ENCODE peak calls at places on chromosomes 7 and 10, in eight cellular contexts. A, M, Y, V, X, P, Z and J are unnamed samples.

GRCh38 chr10:75825220-75825619 is 393.8 kb downstream of the LRMDA start:
- DNase-seq in A (no peak), M (no peak), Y (no peak), V (no peak), X (no peak), P (no peak), Z (no peak), J (no peak)

GRCh38 chr10:67015225-67015624 is 89.4 kb downstream of the LRRTM3 start:
- DNase-seq in A (no peak), M (no peak), Y (no peak), V (no peak), X (no peak), P (no peak), Z (no peak), J (no peak)

GRCh38 chr10:90418869-90419652 is 438.8 kb downstream of the HTR7 start:
- DNase-seq in A (no peak), M (no peak), Y (peak; percentile 92), V (no peak), X (peak; percentile 82), P (peak; percentile 35), Z (peak; percentile 99), J (no peak)

GRCh38 chr10:3950676-3951275 is 165.8 kb upstream of the KLF6 start:
- DNase-seq in A (no peak), M (no peak), Y (no peak), V (no peak), X (no peak), P (no peak), Z (no peak), J (no peak)

GRCh38 chr7:90629306-90629918 is 33.3 kb downstream of the CDK14 start:
- DNase-seq in A (peak; percentile 62), M (no peak), Y (peak; percentile 72), V (no peak), X (peak; percentile 26), P (peak; percentile 43), Z (peak; percentile 67), J (peak; percentile 34)

GRCh38 chr10:75035975-75036708 is 75.3 kb upstream of the SAMD8 start:
- DNase-seq in A (no peak), M (no peak), Y (peak; percentile 85), V (no peak), X (no peak), P (no peak), Z (peak; percentile 33), J (no peak)

GRCh38 chr10:119412244-119412750 is 130.2 kb downstream of the RGS10 start:
- DNase-seq in A (no peak), M (no peak), Y (peak; percentile 68), V (peak; percentile 84), X (no peak), P (no peak), Z (peak; percentile 96), J (peak; percentile 14)

GRCh38 chr7:45978010-45978681 is 57.1 kb upstream of the IGFBP3 start:
- DNase-seq in A (peak; percentile 42), M (no peak), Y (peak; percentile 95), V (no peak), X (peak; percentile 92), P (peak; percentile 99), Z (peak; percentile 88), J (peak; percentile 24)

GRCh38 chr7:137851361-137851945 is 4.7 kb upstream of the DGKI start:
- DNase-seq in A (no peak), M (no peak), Y (peak; percentile 54), V (no peak), X (no peak), P (no peak), Z (peak; percentile 17), J (no peak)

GRCh38 chr10:85138046-85138445 is 809.7 kb downstream of the CCSER2 start:
- DNase-seq in A (no peak), M (no peak), Y (no peak), V (no peak), X (no peak), P (no peak), Z (no peak), J (no peak)

GRCh38 chr7:19617921-19618320 is 90.9 kb downstream of the POLR1F start:
- DNase-seq in A (no peak), M (no peak), Y (peak; percentile 79), V (no peak), X (no peak), P (no peak), Z (peak; percentile 64), J (no peak)

GRCh38 chr7:19619122-19619521 is 89.7 kb downstream of the POLR1F start:
- DNase-seq in A (no peak), M (no peak), Y (peak; percentile 91), V (no peak), X (no peak), P (no peak), Z (peak; percentile 24), J (no peak)

GRCh38 chr7:19620470-19620869 is 88.4 kb downstream of the POLR1F start:
- DNase-seq in A (no peak), M (no peak), Y (peak; percentile 59), V (no peak), X (no peak), P (no peak), Z (peak; percentile 16), J (no peak)

GRCh38 chr7:19623676-19624075 is 85.2 kb downstream of the POLR1F start:
- DNase-seq in A (no peak), M (no peak), Y (peak; percentile 42), V (no peak), X (no peak), P (no peak), Z (no peak), J (no peak)

DNA sequence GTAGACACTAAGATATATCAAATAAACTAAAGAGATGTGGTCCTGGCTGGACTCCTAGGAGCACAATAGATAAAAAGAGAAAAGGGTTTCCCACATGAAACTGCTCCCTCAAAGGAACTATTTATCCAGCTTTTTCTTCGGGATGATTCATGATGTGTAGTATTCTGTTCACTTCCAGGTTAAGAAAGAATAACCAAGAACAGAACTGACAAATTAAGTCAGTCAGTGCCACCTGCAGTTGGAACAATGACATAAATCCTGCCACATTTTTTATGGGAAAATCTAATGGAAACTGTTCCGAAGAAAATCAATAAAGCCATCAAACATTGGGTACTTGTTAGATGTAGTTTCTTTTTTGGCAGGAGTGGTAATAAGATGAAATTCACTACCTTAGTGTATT is 87.1 kb downstream of the POLR1F start:
- DNase-seq in A (no peak), M (no peak), Y (peak; percentile 70), V (no peak), X (no peak), P (no peak), Z (peak; percentile 24), J (no peak)
- TF ChIP-seq CTCF in A (no peak), M (no peak), Y (peak; percentile 29), V (no peak), X (no peak), P (no peak), Z (no peak), J (no peak)

DNA sequence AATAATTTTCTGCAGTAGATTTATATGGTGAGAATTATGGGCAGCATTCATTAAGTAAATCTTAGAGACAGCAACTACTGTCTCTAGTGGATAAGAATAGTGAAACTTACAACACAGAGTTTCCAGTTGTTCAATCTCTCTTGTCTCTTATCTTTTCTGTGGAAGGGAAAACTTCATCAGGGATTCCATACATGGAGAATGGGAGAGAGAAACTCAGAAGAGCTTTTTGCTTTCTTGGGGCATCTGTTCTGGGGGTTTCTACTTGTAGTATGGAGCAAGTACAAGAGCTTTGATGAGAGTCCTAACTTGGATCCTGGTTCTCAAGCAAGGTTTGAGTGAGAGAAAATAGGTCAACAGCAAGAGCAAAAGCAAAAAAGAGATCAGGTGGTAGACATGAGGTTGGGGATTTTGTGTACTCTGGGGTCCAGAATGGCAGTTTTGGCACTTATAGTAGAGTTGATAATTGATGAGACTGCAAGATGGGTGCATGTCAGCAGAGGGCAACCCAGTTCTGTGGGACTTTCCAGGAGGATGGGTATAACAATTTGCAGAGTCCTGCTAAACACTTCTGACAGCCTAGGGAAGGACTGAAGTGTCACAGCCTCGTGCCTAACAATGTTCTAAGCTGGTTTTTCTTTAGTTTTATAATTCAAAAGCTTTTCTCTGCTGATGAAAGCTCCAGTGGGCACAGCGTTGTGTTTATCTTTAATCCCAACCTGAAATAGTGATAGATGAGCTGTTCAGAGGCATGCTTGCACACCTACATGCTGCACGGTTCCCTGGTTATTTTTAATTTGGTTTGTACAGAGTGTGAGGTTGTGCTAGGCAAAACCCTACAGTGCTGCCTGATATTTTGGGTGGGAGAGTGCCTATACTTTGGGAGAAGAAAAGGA is 32.0 kb upstream of the STRIP2 start:
- DNase-seq in A (no peak), M (no peak), Y (peak; percentile 3), V (no peak), X (no peak), P (peak; percentile 20), Z (no peak), J (no peak)
- TF ChIP-seq CTCF in A (no peak), M (no peak), Y (peak; percentile 16), V (no peak), X (no peak), P (peak; percentile 38), Z (peak; percentile 6), J (no peak)

GRCh38 chr10:15113766-15114165 is 16.6 kb downstream of the RPP38 start:
- DNase-seq in A (no peak), M (no peak), Y (no peak), V (no peak), X (no peak), P (no peak), Z (no peak), J (no peak)

GRCh38 chr10:15118615-15119014 is 21.5 kb downstream of the RPP38 start:
- DNase-seq in A (no peak), M (no peak), Y (no peak), V (no peak), X (no peak), P (no peak), Z (no peak), J (no peak)

GRCh38 chr10:15116225-15116624 is 19.1 kb downstream of the RPP38 start:
- DNase-seq in A (no peak), M (no peak), Y (no peak), V (no peak), X (no peak), P (no peak), Z (no peak), J (no peak)

GRCh38 chr10:15112657-15113056 is 15.5 kb downstream of the RPP38 start:
- DNase-seq in A (no peak), M (no peak), Y (no peak), V (no peak), X (no peak), P (peak; percentile 34), Z (no peak), J (no peak)
- TF ChIP-seq CTCF in A (no peak), M (no peak), Y (no peak), V (no peak), X (no peak), P (no peak), Z (no peak), J (no peak)

GRCh38 chr10:86349474-86349873 is 17.1 kb downstream of the GRID1 start:
- DNase-seq in A (peak; percentile 78), M (no peak), Y (no peak), V (peak; percentile 43), X (no peak), P (peak; percentile 64), Z (peak; percentile 13), J (no peak)

GRCh38 chr10:86346794-86347665 is 19.6 kb downstream of the GRID1 start:
- DNase-seq in A (no peak), M (no peak), Y (no peak), V (peak; percentile 57), X (no peak), P (no peak), Z (no peak), J (no peak)

GRCh38 chr10:86347856-86348255 is 18.7 kb downstream of the GRID1 start:
- DNase-seq in A (no peak), M (no peak), Y (no peak), V (peak; percentile 48), X (no peak), P (no peak), Z (no peak), J (no peak)

GRCh38 chr10:86349940-86350630 is 16.5 kb downstream of the GRID1 start:
- DNase-seq in A (no peak), M (no peak), Y (no peak), V (peak; percentile 59), X (no peak), P (no peak), Z (no peak), J (no peak)

GRCh38 chr10:86348321-86349210 is 18.0 kb downstream of the GRID1 start:
- DNase-seq in A (peak; percentile 50), M (no peak), Y (no peak), V (peak; percentile 76), X (no peak), P (no peak), Z (no peak), J (no peak)
- TF ChIP-seq CTCF in A (peak; percentile 24), M (no peak), Y (no peak), V (no peak), X (no peak), P (peak; percentile 20), Z (peak; percentile 18), J (no peak)